ENCODE peak calls at places on chromosomes 16 and 17, in eight cellular contexts. J, L, Y, P, K, F, B and Z are unnamed samples.
A peak's percentile ranks its signal among the peaks of the same experiment; 100 is the strongest.

GRCh38 chr16:16133943-16134604 is 89.2 kb downstream of the ABCC6 start:
- DNase-seq in J (no peak), L (peak; percentile 31), Y (no peak), P (no peak), K (no peak), F (no peak), B (no peak), Z (no peak)

GRCh38 chr17:54967621-54968258 is 714 bp downstream of the COX11 start:
- DNase-seq in J (no peak), L (peak; percentile 26), Y (peak; percentile 64), P (no peak), K (no peak), F (no peak), B (no peak), Z (no peak)

GRCh38 chr17:3947318-3947810 is 16.9 kb downstream of the ATP2A3 start:
- DNase-seq in J (no peak), L (no peak), Y (no peak), P (no peak), K (no peak), F (no peak), B (no peak), Z (no peak)

GRCh38 chr17:835263-835662 is 53.1 kb downstream of the MRM3 start:
- DNase-seq in J (peak; percentile 71), L (peak; percentile 95), Y (no peak), P (peak; percentile 70), K (no peak), F (peak; percentile 70), B (no peak), Z (no peak)

GRCh38 chr16:52709286-52709685 is 162.3 kb upstream of the TOX3 start:
- DNase-seq in J (no peak), L (no peak), Y (no peak), P (no peak), K (no peak), F (no peak), B (no peak), Z (no peak)

GRCh38 chr16:66052745-66053144 is 313.7 kb upstream of the CDH5 start:
- DNase-seq in J (no peak), L (no peak), Y (no peak), P (no peak), K (no peak), F (no peak), B (no peak), Z (no peak)

GRCh38 chr17:68035131-68035522 is 408 bp upstream of the KPNA2 start:
- DNase-seq in J (peak; percentile 90), L (no peak), Y (peak; percentile 95), P (peak; percentile 95), K (peak; percentile 92), F (peak; percentile 96), B (no peak), Z (peak; percentile 83)

GRCh38 chr16:86708431-86708830 is 130.1 kb downstream of the FOXL1 start:
- DNase-seq in J (no peak), L (no peak), Y (no peak), P (no peak), K (no peak), F (no peak), B (no peak), Z (no peak)

GRCh38 chr16:69613283-69614154 is 47.8 kb downstream of the NFAT5 start:
- DNase-seq in J (peak; percentile 46), L (peak; percentile 47), Y (no peak), P (no peak), K (no peak), F (no peak), B (no peak), Z (no peak)

GRCh38 chr17:72555052-72555451 is 434.2 kb downstream of the SOX9 start:
- DNase-seq in J (no peak), L (no peak), Y (no peak), P (no peak), K (no peak), F (no peak), B (no peak), Z (no peak)

GRCh38 chr17:1643293-1643998 is 2.1 kb downstream of the SCARF1 start:
- DNase-seq in J (peak; percentile 26), L (peak; percentile 23), Y (peak; percentile 65), P (peak; percentile 49), K (peak; percentile 68), F (no peak), B (peak; percentile 79), Z (peak; percentile 68)

GRCh38 chr17:43830510-43831145 is 2.3 kb downstream of the MPP3 start:
- DNase-seq in J (no peak), L (no peak), Y (no peak), P (no peak), K (no peak), F (no peak), B (no peak), Z (no peak)

GRCh38 chr17:40469805-40470675 is 26.8 kb downstream of the IGFBP4 start:
- DNase-seq in J (no peak), L (no peak), Y (no peak), P (no peak), K (no peak), F (no peak), B (no peak), Z (no peak)

GRCh38 chr16:86768231-86768791 is 190.0 kb downstream of the FOXL1 start:
- DNase-seq in J (no peak), L (no peak), Y (no peak), P (no peak), K (no peak), F (no peak), B (no peak), Z (no peak)

GRCh38 chr17:2028234-2028614 is 1.7 kb upstream of the DPH1 start:
- DNase-seq in J (no peak), L (no peak), Y (no peak), P (no peak), K (no peak), F (no peak), B (no peak), Z (no peak)

DNA sequence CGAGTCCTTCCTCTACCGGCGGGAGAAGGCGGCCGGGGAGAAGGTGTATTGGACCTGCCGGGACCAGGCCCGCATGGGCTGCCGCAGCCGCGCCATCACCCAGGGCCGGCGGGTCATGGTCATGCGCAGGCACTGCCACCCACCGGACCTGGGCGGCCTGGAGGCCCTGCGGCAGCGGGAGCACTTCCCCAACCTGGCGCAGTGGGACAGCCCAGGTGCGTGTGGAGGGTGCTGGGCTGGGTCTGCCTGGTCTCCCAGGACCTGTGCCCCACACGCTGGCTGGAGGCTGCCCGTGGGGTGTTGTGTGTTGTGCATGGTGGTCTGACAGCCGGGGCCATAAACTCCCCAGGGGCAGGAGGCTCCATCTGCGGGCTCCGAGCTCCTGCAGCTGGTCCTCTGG is 25.4 kb downstream of the FLYWCH1 start:
- DNase-seq in J (no peak), L (no peak), Y (no peak), P (no peak), K (no peak), F (no peak), B (no peak), Z (no peak)
- H3K4me3 ChIP-seq in J (no peak overlapping the region), L (no peak overlapping the region), Y (no peak overlapping the region), P (no peak overlapping the region), K (no peak overlapping the region), F (no peak overlapping the region), B (no peak overlapping the region), Z (no peak overlapping the region)

GRCh38 chr17:82007495-82008257 is 15.0 kb downstream of the CENPX start:
- DNase-seq in J (no peak), L (no peak), Y (no peak), P (no peak), K (no peak), F (no peak), B (no peak), Z (no peak)

GRCh38 chr17:82005701-82006348 is 16.9 kb downstream of the CENPX start:
- DNase-seq in J (no peak), L (no peak), Y (no peak), P (no peak), K (no peak), F (no peak), B (no peak), Z (no peak)

GRCh38 chr17:82007228-82007494 is 15.5 kb downstream of the CENPX start:
- DNase-seq in J (no peak), L (no peak), Y (no peak), P (no peak), K (no peak), F (no peak), B (no peak), Z (no peak)

GRCh38 chr17:82008258-82008940 is 14.3 kb downstream of the CENPX start:
- DNase-seq in J (no peak), L (no peak), Y (no peak), P (no peak), K (no peak), F (no peak), B (no peak), Z (no peak)

DNA sequence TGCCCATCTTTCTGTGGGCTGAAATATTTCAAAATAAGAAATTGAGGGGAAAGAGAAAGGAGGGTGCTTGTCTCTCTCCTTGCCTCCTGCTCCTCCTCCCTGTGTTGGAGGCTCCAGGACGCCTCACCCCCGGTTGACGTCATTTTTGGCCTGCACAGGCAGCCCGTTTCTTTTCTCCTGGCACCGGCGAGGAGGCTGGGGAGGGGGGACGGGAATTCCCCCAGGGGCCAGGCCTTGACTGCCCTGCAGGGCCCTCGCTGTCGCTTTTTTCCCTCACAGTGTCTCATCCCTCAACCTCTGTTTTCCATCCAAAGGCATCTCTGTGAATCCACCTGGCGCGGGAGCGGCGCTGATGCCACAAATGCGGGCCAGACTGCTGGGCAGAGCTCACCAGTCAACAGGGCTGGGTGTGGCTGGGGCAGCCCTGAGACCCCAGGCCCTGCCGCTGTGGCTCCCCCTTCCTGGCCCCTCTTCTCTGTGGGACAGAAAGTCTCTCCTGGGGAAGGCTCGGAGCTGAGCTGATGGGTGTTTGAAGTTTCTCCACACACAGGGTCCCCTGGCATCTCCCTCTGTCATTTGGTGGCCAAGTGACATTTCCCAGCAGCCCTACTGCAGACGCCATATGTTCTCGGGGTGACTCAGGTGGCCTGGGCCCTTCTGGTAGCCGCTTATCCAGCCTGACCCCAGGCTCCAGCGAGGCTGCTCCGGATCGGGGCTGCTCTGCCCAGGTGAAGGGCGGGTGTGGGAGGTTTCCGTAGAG is 16.0 kb downstream of the CENPX start:
- DNase-seq in J (no peak), L (peak; percentile 74), Y (no peak), P (no peak), K (no peak), F (peak; percentile 79), B (no peak), Z (no peak)
- H3K4me1 ChIP-seq in J (peaks cover 35% of the 10 kb centered on the region), L (no peaks in the 10 kb centered on the region), Y (peaks cover 53% of the 10 kb centered on the region), P (peaks cover 33% of the 10 kb centered on the region), K (peaks cover 7% of the 10 kb centered on the region), F (no peaks in the 10 kb centered on the region), B (no peaks in the 10 kb centered on the region), Z (no peaks in the 10 kb centered on the region)

GRCh38 chr17:29931253-29931932 is 1.4 kb upstream of the SSH2 start:
- DNase-seq in J (peak; percentile 53), L (peak; percentile 86), Y (peak; percentile 67), P (peak; percentile 32), K (peak; percentile 46), F (peak; percentile 70), B (peak; percentile 84), Z (peak; percentile 55)
- H3K4me3 ChIP-seq in J (peak overlapping the region; percentile 90), L (peak overlapping the region; percentile 64), Y (peak overlapping the region; percentile 78), P (peak overlapping the region; percentile 75), K (no peak overlapping the region), F (peak overlapping the region; percentile 39), B (peak overlapping the region; percentile 89), Z (peak overlapping the region; percentile 99)

DNA sequence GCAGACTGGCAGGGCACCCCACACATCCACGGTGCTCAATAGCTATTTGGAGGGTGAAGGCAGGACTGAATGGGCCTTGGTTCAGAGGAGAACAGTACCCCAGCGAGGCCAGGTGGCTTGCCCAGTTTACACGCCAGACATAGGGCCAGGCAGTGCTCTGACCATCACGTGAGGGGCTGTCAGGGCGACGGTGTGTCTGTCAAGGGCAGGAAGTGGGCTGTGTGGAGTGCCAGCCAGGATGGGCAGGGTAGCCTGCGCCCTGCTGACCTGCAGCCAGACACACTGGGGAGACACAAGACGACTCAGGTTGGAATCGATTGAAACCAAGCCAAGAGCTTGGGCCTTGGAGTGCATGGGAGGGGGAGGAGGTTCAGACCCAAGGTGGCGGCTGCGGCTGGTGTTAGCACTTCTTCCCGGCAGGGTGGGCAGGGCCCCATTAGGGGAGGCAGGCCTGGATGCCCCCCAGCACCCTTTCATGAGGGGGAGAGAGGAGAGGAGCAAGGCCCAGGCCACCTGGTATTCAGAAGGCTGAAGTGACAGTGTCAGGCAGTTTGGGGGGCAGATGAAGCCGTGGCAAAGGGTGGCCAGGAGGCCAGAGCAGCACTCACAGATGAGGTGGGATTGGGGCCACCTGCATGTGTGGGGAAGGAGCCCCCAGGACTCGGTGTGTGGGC is 68.2 kb downstream of the SREBF1 start:
- DNase-seq in J (peak; percentile 58), L (no peak), Y (no peak), P (peak; percentile 20), K (no peak), F (no peak), B (no peak), Z (no peak)
- H3K4me1 ChIP-seq in J (peaks cover 55% of the 10 kb centered on the region), L (peaks cover 27% of the 10 kb centered on the region), Y (peaks cover 39% of the 10 kb centered on the region), P (peaks cover 80% of the 10 kb centered on the region), K (peaks cover 27% of the 10 kb centered on the region), F (no peaks in the 10 kb centered on the region), B (peaks cover 2% of the 10 kb centered on the region), Z (no peaks in the 10 kb centered on the region)